ENCODE peak calls at places on chromosomes 11 and 22, in ten cellular contexts. One of them, this sample, is unnamed.

GRCh38 chr22:37378642-37379058 is 48.6 kb downstream of the ELFN2 start:
- DNase-seq in adrenal gland: no peak
- DNase-seq in IMR-90: no peak
- DNase-seq in transverse colon: no peak
- DNase-seq in gastrocnemius medialis: no peak
- DNase-seq in A549: peak; percentile 10
- DNase-seq in HCT116: no peak
- DNase-seq in right lobe of liver: no peak
- DNase-seq in body of pancreas: peak; percentile 28
- DNase-seq in tibial nerve: no peak
- DNase-seq in this sample: no peak

GRCh38 chr22:36052505-36052941 is 23.9 kb upstream of the RBFOX2 start:
- DNase-seq in tibial nerve: no peak
- DNase-seq in transverse colon: no peak
- DNase-seq in HCT116: peak; percentile 77
- DNase-seq in adrenal gland: no peak
- DNase-seq in gastrocnemius medialis: no peak
- DNase-seq in A549: peak; percentile 13
- DNase-seq in body of pancreas: peak; percentile 30
- DNase-seq in right lobe of liver: no peak
- DNase-seq in IMR-90: peak; percentile 57
- DNase-seq in this sample: no peak

GRCh38 chr11:71140206-71140919 is 112.0 kb downstream of the SHANK2 start:
- DNase-seq in body of pancreas: peak; percentile 18
- DNase-seq in A549: no peak
- DNase-seq in right lobe of liver: no peak
- DNase-seq in transverse colon: no peak
- DNase-seq in gastrocnemius medialis: no peak
- DNase-seq in adrenal gland: no peak
- DNase-seq in HCT116: no peak
- DNase-seq in IMR-90: no peak
- DNase-seq in tibial nerve: no peak
- DNase-seq in this sample: no peak

GRCh38 chr11:121426476-121427454 is 25.3 kb upstream of the SORL1 start:
- DNase-seq in tibial nerve: no peak
- DNase-seq in HCT116: peak; percentile 12
- DNase-seq in transverse colon: peak; percentile 56
- DNase-seq in right lobe of liver: peak; percentile 71
- DNase-seq in adrenal gland: peak; percentile 27
- DNase-seq in gastrocnemius medialis: no peak
- DNase-seq in IMR-90: no peak
- DNase-seq in body of pancreas: peak; percentile 26
- DNase-seq in A549: peak; percentile 13
- DNase-seq in this sample: no peak

GRCh38 chr22:36986242-36986821 is 32.9 kb downstream of the TST start:
- DNase-seq in A549: no peak
- DNase-seq in IMR-90: no peak
- DNase-seq in tibial nerve: no peak
- DNase-seq in gastrocnemius medialis: no peak
- DNase-seq in adrenal gland: no peak
- DNase-seq in right lobe of liver: no peak
- DNase-seq in transverse colon: peak; percentile 40
- DNase-seq in HCT116: no peak
- DNase-seq in body of pancreas: no peak
- DNase-seq in this sample: no peak

GRCh38 chr11:18012314-18012905 is 437 bp downstream of the SERGEF start:
- DNase-seq in gastrocnemius medialis: peak; percentile 42
- DNase-seq in IMR-90: peak; percentile 13
- DNase-seq in right lobe of liver: peak; percentile 49
- DNase-seq in HCT116: no peak
- DNase-seq in transverse colon: peak; percentile 23
- DNase-seq in tibial nerve: peak; percentile 8
- DNase-seq in body of pancreas: peak; percentile 24
- DNase-seq in adrenal gland: peak; percentile 30
- DNase-seq in A549: peak; percentile 18
- DNase-seq in this sample: no peak

GRCh38 chr11:67664213-67664585 is 10.2 kb downstream of the ALDH3B2 start:
- DNase-seq in tibial nerve: no peak
- DNase-seq in right lobe of liver: no peak
- DNase-seq in gastrocnemius medialis: no peak
- DNase-seq in HCT116: no peak
- DNase-seq in adrenal gland: no peak
- DNase-seq in IMR-90: no peak
- DNase-seq in A549: no peak
- DNase-seq in body of pancreas: no peak
- DNase-seq in transverse colon: no peak
- DNase-seq in this sample: no peak

GRCh38 chr22:39422721-39423120 is 23.1 kb downstream of the TAB1 start:
- DNase-seq in tibial nerve: no peak
- DNase-seq in body of pancreas: no peak
- DNase-seq in adrenal gland: no peak
- DNase-seq in HCT116: no peak
- DNase-seq in transverse colon: no peak
- DNase-seq in A549: no peak
- DNase-seq in right lobe of liver: no peak
- DNase-seq in gastrocnemius medialis: no peak
- DNase-seq in IMR-90: no peak
- DNase-seq in this sample: no peak

GRCh38 chr22:27726726-27727449 is 74.7 kb downstream of the MN1 start:
- DNase-seq in A549: peak; percentile 52
- DNase-seq in IMR-90: peak; percentile 34
- DNase-seq in tibial nerve: no peak
- DNase-seq in HCT116: no peak
- DNase-seq in right lobe of liver: no peak
- DNase-seq in body of pancreas: no peak
- DNase-seq in gastrocnemius medialis: no peak
- DNase-seq in transverse colon: peak; percentile 28
- DNase-seq in adrenal gland: peak; percentile 49
- DNase-seq in this sample: peak; percentile 26

GRCh38 chr11:69040581-69041260 is 8.0 kb upstream of the TPCN2 start:
- DNase-seq in HCT116: no peak
- DNase-seq in transverse colon: no peak
- DNase-seq in right lobe of liver: no peak
- DNase-seq in IMR-90: peak; percentile 86
- DNase-seq in adrenal gland: no peak
- DNase-seq in tibial nerve: no peak
- DNase-seq in body of pancreas: no peak
- DNase-seq in A549: no peak
- DNase-seq in gastrocnemius medialis: no peak
- DNase-seq in this sample: no peak

GRCh38 chr22:32469799-32470212 is 4.8 kb upstream of the FBXO7 start:
- DNase-seq in tibial nerve: no peak
- DNase-seq in gastrocnemius medialis: no peak
- DNase-seq in adrenal gland: peak; percentile 76
- DNase-seq in body of pancreas: peak; percentile 14
- DNase-seq in transverse colon: peak; percentile 10
- DNase-seq in HCT116: peak; percentile 13
- DNase-seq in right lobe of liver: no peak
- DNase-seq in IMR-90: peak; percentile 84
- DNase-seq in A549: peak; percentile 20
- DNase-seq in this sample: no peak

DNA sequence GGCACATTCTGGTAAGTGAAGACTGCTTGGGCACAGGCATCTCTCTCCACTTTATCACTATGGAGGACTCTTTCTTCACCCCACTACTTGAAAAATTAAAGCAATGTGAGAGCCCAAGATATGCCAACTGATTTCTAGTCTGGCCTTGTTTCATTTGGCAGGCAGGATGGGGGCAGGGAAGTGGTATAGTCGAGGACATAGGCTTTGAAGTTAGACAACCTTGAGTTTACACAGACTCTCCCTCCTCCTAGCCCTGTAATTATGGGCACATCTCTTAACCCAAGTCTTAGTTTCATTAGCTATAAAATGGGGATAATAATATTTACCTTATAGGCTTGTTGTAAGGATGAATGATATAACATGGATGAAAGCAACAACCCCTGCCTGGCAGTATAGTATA is 15.3 kb downstream of the ADM start:
- DNase-seq in HCT116: no peak
- DNase-seq in A549: no peak
- DNase-seq in IMR-90: no peak
- DNase-seq in gastrocnemius medialis: no peak
- DNase-seq in adrenal gland: no peak
- DNase-seq in tibial nerve: no peak
- DNase-seq in transverse colon: no peak
- DNase-seq in body of pancreas: no peak
- DNase-seq in right lobe of liver: no peak
- DNase-seq in this sample: no peak
- H3K4me1 ChIP-seq in HCT116: peaks cover 5% of the 10 kb centered on the region
- H3K4me1 ChIP-seq in A549: peaks cover 40% of the 10 kb centered on the region
- H3K4me1 ChIP-seq in IMR-90: peaks cover 32% of the 10 kb centered on the region
- H3K4me1 ChIP-seq in gastrocnemius medialis: peaks cover 30% of the 10 kb centered on the region
- H3K4me1 ChIP-seq in adrenal gland: peaks cover under 1% of the 10 kb centered on the region
- H3K4me1 ChIP-seq in tibial nerve: no peaks in the 10 kb centered on the region
- H3K4me1 ChIP-seq in transverse colon: peaks cover 12% of the 10 kb centered on the region
- H3K4me1 ChIP-seq in body of pancreas: peaks cover 22% of the 10 kb centered on the region
- H3K4me1 ChIP-seq in right lobe of liver: peaks cover 18% of the 10 kb centered on the region
- H3K4me1 ChIP-seq in this sample: peaks cover 29% of the 10 kb centered on the region

DNA sequence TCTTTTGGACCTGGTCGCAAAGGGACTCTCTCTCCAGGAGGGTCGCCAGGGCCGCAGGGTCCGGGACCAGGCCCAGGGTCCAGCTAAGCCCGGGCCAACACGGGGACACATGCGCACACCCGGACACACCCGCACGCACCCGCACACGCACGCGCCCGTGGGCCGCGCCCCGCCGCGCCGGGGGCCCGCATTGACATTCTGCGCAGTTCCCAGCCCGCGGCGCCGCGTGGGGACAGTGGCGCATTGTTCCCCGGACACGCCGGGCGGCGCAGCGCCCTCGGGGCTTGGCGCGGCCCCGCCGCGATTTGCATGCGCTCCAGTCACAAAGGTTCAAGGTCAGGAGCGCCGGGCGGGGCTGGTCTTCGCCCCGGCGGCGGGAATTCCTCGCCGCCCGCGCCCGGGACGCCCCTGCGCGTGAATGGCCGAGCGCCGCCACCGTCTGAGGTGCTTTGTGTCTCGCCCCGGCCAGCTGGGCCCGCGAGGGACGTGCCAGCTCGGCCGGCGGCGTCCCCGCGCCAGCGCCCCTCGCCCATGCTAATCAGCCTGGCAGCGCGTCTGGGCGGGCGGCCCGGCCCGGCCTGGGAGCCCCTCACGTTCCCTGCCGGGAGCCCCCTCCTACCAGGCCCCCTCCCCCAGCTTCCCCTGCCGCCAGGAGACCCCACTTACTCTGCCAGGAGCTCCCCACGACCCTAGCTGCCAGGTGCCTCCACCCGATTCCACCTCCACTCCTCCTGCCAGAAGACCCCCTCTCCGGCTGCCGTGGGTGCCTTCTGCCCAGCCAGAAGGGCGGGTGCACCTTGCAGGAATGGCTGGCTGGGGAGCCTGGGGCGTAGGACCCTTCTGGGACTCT is 50.5 kb upstream of the WNT7B start:
- DNase-seq in A549: no peak
- DNase-seq in HCT116: no peak
- DNase-seq in adrenal gland: peak; percentile 88
- DNase-seq in right lobe of liver: peak; percentile 85
- DNase-seq in transverse colon: peak; percentile 85
- DNase-seq in gastrocnemius medialis: peak; percentile 68
- DNase-seq in IMR-90: no peak
- DNase-seq in tibial nerve: no peak
- DNase-seq in body of pancreas: peak; percentile 86
- DNase-seq in this sample: no peak
- TF ChIP-seq POLR2A in A549: no peak
- TF ChIP-seq POLR2A in HCT116: no peak
- TF ChIP-seq POLR2A in adrenal gland: no peak
- TF ChIP-seq POLR2A in right lobe of liver: peak; percentile 55
- TF ChIP-seq POLR2A in transverse colon: peak; percentile 32
- TF ChIP-seq POLR2A in gastrocnemius medialis: peak; percentile 49
- TF ChIP-seq POLR2A in IMR-90: no peak
- TF ChIP-seq POLR2A in tibial nerve: peak; percentile 35
- TF ChIP-seq POLR2A in body of pancreas: peak; percentile 69
- TF ChIP-seq POLR2A in this sample: no peak

DNA sequence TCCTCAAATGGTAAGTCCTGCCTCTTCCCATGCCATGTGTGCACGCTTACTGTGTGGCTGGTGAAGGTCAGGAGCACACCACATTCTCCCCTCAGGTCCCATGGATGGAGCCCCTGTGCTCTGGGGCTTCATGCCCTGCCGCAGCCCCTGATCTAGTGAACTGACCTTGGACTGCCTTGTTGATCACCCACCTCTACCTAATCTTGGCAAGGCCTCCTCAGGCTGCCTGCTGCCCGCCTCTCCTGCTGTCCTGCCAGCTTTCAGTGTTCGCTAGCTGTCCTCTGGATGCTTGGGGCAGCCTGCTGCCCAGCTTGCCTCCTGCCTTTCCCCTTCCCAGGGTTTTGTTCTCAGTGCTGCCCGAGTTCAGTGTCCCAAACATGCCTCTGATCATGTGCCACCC is 38.1 kb downstream of the CABIN1 start:
- DNase-seq in adrenal gland: no peak
- DNase-seq in tibial nerve: no peak
- DNase-seq in transverse colon: no peak
- DNase-seq in A549: no peak
- DNase-seq in body of pancreas: no peak
- DNase-seq in right lobe of liver: peak; percentile 23
- DNase-seq in IMR-90: no peak
- DNase-seq in gastrocnemius medialis: no peak
- DNase-seq in HCT116: no peak
- DNase-seq in this sample: no peak
- H3K4me1 ChIP-seq in adrenal gland: no peaks in the 10 kb centered on the region
- H3K4me1 ChIP-seq in tibial nerve: no peaks in the 10 kb centered on the region
- H3K4me1 ChIP-seq in transverse colon: no peaks in the 10 kb centered on the region
- H3K4me1 ChIP-seq in A549: no peaks in the 10 kb centered on the region
- H3K4me1 ChIP-seq in body of pancreas: no peaks in the 10 kb centered on the region
- H3K4me1 ChIP-seq in right lobe of liver: no peaks in the 10 kb centered on the region
- H3K4me1 ChIP-seq in IMR-90: peaks cover 15% of the 10 kb centered on the region
- H3K4me1 ChIP-seq in gastrocnemius medialis: no peaks in the 10 kb centered on the region
- H3K4me1 ChIP-seq in HCT116: no peaks in the 10 kb centered on the region
- H3K4me1 ChIP-seq in this sample: peaks cover 2% of the 10 kb centered on the region

DNA sequence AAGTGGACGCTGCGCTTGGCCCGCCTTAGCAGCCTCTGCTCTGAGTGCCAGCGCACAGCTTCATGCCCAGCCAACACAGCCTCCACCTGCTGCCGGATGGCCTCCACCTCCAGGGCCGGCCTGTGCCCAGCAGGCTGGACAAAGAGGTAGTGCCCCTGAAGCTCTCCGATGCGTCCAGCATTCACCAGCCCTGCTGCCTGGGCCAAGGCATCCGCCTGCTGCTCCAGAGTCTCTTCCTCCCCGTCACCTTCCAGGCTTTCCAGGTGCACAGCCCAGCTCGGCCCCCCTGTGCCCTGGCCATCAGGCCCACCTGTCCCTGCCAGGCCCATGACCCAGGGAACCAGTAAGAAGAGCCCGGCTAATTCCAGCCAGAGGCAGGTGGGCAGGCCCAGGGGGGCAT is 2.5 kb downstream of the PCSK7 start:
- DNase-seq in transverse colon: no peak
- DNase-seq in right lobe of liver: no peak
- DNase-seq in IMR-90: no peak
- DNase-seq in tibial nerve: no peak
- DNase-seq in gastrocnemius medialis: no peak
- DNase-seq in body of pancreas: no peak
- DNase-seq in A549: no peak
- DNase-seq in adrenal gland: no peak
- DNase-seq in HCT116: no peak
- DNase-seq in this sample: no peak
- TF ChIP-seq POLR2A in transverse colon: no peak
- TF ChIP-seq POLR2A in right lobe of liver: no peak
- TF ChIP-seq POLR2A in IMR-90: no peak
- TF ChIP-seq POLR2A in tibial nerve: no peak
- TF ChIP-seq POLR2A in gastrocnemius medialis: no peak
- TF ChIP-seq POLR2A in body of pancreas: no peak
- TF ChIP-seq POLR2A in A549: no peak
- TF ChIP-seq POLR2A in adrenal gland: no peak
- TF ChIP-seq POLR2A in HCT116: no peak
- TF ChIP-seq POLR2A in this sample: no peak

This sample was measured in esophagus squamous epithelium.